ENCODE peak calls at places on chromosomes 4 and X, in four cellular contexts. F is A673, T is HCT116, M is astrocyte. R is an unnamed sample.

GRCh38 chr4:38409852-38410251 is 254.1 kb upstream of the KLF3 start:
- DNase-seq in M (no peak), F (no peak), T (no peak), R (no peak)

GRCh38 chrX:11954196-11954595 is 184.1 kb upstream of the FRMPD4 start:
- DNase-seq in F (no peak), M (peak), T (no peak), R (peak)

GRCh38 chr4:13530823-13531608 is 13.3 kb downstream of the NKX3-2 start:
- DNase-seq in M (no peak), F (no peak), T (no peak), R (no peak)

GRCh38 chrX:43835557-43835956 is 46.7 kb downstream of the MAOB start:
- DNase-seq in M (no peak), T (no peak), F (no peak), R (no peak)

GRCh38 chr4:72111863-72112262 is 80.1 kb downstream of the NPFFR2 start:
- DNase-seq in F (no peak), M (no peak), T (no peak), R (no peak)

GRCh38 chr4:185840953-185841352 is 29.0 kb upstream of the SORBS2 start:
- DNase-seq in T (no peak), F (no peak), M (no peak), R (no peak)

GRCh38 chr4:81032805-81033684 is 2.5 kb downstream of the BMP3 start:
- DNase-seq in T (no peak), M (no peak), F (no peak), R (no peak)

GRCh38 chrX:26783512-26784225 is 567.7 kb downstream of the MAGEB5 start:
- DNase-seq in F (peak), M (no peak), T (peak), R (peak)

GRCh38 chr4:151948351-151949016 is 187.7 kb upstream of the GATB start:
- DNase-seq in T (no peak), M (peak), F (no peak), R (peak)

GRCh38 chrX:72131317-72132294 is at the start of gene RTL5:
- DNase-seq in M (peak), F (peak), T (peak), R (peak)

GRCh38 chrX:102712967-102713677 is 874 bp downstream of the GPRASP2 start:
- DNase-seq in F (peak), T (no peak), M (peak), R (peak)

GRCh38 chr4:156242390-156242789 is 288.7 kb upstream of the CTSO start:
- DNase-seq in T (no peak), F (no peak), M (peak), R (peak)

GRCh38 chr4:184444953-184445309 is 29.4 kb downstream of the IRF2 start:
- DNase-seq in M (no peak), T (no peak), F (no peak), R (no peak)

GRCh38 chr4:139901516-139902327 is 236.1 kb downstream of the MGST2 start:
- DNase-seq in M (no peak), T (no peak), F (peak), R (peak)

GRCh38 chr4:175273995-175274753 is 356.0 kb downstream of the ADAM29 start:
- DNase-seq in T (no peak), M (peak), F (no peak), R (peak)

GRCh38 chrX:151396042-151396826 is 772 bp upstream of the VMA21 start:
- DNase-seq in M (peak), F (no peak), T (no peak), R (peak)

GRCh38 chrX:64570204-64570603 is 175.0 kb upstream of the MTMR8 start:
- DNase-seq in F (no peak), T (no peak), M (no peak), R (no peak)

GRCh38 chrX:42096262-42096939 is 173.0 kb upstream of the CASK start:
- DNase-seq in M (peak), F (no peak), T (peak), R (peak)

GRCh38 chrX:136250191-136251041 is 784 bp downstream of the MAP7D3 start:
- DNase-seq in M (no peak), T (no peak), F (peak), R (peak)

GRCh38 chrX:118780915-118781314 is 42.7 kb upstream of the ZCCHC12 start:
- DNase-seq in M (peak), T (no peak), F (no peak), R (peak)

GRCh38 chrX:69268637-69269036 is 103.4 kb upstream of the PJA1 start:
- DNase-seq in M (no peak), F (no peak), T (no peak), R (no peak)

GRCh38 chr4:84503495-84504437 is 4.7 kb upstream of the NKX6-1 start:
- DNase-seq in T (peak), M (peak), F (peak), R (peak)

GRCh38 chrX:44580466-44580865 is 37.8 kb upstream of the FUNDC1 start:
- DNase-seq in F (no peak), T (no peak), M (peak), R (peak)

GRCh38 chr4:76570141-76570989 is 135.3 kb downstream of the SHROOM3 start:
- DNase-seq in T (no peak), M (peak), F (no peak), R (peak)

GRCh38 chr4:88189418-88189738 is 30.9 kb upstream of the ABCG2 start:
- DNase-seq in M (no peak), T (no peak), F (no peak), R (no peak)
- TF ChIP-seq EZH2 in M (no peak), T (no peak), F (no peak), R (no peak)

GRCh38 chr4:44145868-44146267 is 302.7 kb downstream of the KCTD8 start:
- DNase-seq in M (peak), F (no peak), T (no peak), R (peak)

GRCh38 chr4:44150091-44150576 is 298.5 kb downstream of the KCTD8 start:
- DNase-seq in F (no peak), T (no peak), M (peak), R (peak)

GRCh38 chr4:44146516-44146915 is 302.1 kb downstream of the KCTD8 start:
- DNase-seq in M (no peak), T (no peak), F (no peak), R (no peak)

GRCh38 chr4:44149242-44149641 is 299.4 kb downstream of the KCTD8 start:
- DNase-seq in T (no peak), F (no peak), M (no peak), R (no peak)
- H3K27ac ChIP-seq in T (no peak), F (no peak), M (no peak), R (no peak)

DNA sequence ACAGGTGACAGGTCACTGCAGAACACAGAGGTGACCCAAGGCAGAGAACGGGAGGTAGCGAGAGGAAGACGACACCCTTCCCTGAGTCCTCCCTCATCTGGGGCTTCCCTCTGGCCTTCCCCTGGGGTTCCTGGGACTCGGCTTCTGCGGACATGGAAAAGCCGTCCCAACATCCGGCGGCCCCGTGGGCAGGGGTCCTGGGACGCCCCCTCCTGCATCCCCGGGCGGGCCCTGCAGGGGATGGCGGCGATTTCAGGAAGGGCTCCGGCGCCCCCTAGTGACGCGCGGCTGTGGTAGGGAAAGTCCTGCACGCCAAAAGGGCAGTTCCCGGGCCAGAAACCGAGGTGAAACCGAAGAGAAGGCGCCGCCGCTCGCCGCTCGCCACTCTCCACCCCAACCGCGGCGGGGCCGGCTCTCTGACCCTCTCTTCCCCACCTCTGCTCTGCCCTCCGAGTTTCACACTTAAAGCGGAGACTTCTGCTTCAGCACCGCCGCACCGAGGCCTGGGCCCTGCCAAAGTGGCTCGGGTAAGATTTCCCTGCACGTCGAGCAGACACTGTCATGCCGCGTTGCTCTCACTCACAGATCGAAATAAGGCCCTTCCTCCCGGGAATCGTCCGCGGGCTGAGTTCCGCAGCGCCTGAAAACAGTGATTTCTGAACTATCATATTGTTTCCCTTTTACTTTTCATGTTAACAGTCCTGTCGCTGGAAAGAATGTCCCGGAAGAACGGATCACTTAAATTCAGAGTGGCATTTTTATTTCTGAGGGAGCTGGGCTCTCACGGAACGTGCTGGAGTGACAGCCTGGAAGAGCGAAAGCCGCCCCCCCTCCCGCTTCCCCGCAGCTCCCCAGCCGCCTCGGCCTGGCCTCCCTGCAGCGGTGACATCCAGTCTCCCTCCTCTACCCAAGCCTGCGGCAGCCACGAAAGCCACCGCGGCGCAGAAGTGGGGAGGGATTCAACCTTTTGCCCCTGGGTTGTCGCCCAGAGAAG is 110.6 kb downstream of the DCTD start:
- DNase-seq in F (peak), M (peak), T (peak), R (peak)
- TF ChIP-seq EZH2 in F (no peak), M (no peak), T (no peak), R (no peak)

GRCh38 chrX:108126661-108127060 is 35.1 kb downstream of the ATG4A start:
- DNase-seq in M (no peak), T (no peak), F (no peak), R (no peak)

GRCh38 chrX:108117988-108118387 is 26.4 kb downstream of the ATG4A start:
- DNase-seq in M (no peak), F (no peak), T (no peak), R (peak)

GRCh38 chrX:108121291-108121690 is 29.7 kb downstream of the ATG4A start:
- DNase-seq in F (no peak), M (no peak), T (no peak), R (no peak)

GRCh38 chrX:108123591-108124366 is 32.2 kb downstream of the ATG4A start:
- DNase-seq in T (no peak), M (peak), F (no peak), R (no peak)

GRCh38 chrX:108122748-108123147 is 31.2 kb downstream of the ATG4A start:
- DNase-seq in F (no peak), M (peak), T (no peak), R (peak)
- H3K27ac ChIP-seq in F (no peak), M (peak), T (no peak), R (no peak)

GRCh38 chr4:190016369-190017289 is 10.4 kb downstream of the FRG2 start:
- DNase-seq in F (peak), T (no peak), M (no peak), R (no peak)

GRCh38 chr4:190014771-190015537 is 12.1 kb downstream of the FRG2 start:
- DNase-seq in M (no peak), T (no peak), F (peak), R (no peak)

GRCh38 chr4:190017357-190018200 is 9.5 kb downstream of the FRG2 start:
- DNase-seq in F (peak), M (no peak), T (no peak), R (no peak)

GRCh38 chr4:190018201-190018920 is 8.7 kb downstream of the FRG2 start:
- DNase-seq in T (no peak), M (no peak), F (no peak), R (no peak)

DNA sequence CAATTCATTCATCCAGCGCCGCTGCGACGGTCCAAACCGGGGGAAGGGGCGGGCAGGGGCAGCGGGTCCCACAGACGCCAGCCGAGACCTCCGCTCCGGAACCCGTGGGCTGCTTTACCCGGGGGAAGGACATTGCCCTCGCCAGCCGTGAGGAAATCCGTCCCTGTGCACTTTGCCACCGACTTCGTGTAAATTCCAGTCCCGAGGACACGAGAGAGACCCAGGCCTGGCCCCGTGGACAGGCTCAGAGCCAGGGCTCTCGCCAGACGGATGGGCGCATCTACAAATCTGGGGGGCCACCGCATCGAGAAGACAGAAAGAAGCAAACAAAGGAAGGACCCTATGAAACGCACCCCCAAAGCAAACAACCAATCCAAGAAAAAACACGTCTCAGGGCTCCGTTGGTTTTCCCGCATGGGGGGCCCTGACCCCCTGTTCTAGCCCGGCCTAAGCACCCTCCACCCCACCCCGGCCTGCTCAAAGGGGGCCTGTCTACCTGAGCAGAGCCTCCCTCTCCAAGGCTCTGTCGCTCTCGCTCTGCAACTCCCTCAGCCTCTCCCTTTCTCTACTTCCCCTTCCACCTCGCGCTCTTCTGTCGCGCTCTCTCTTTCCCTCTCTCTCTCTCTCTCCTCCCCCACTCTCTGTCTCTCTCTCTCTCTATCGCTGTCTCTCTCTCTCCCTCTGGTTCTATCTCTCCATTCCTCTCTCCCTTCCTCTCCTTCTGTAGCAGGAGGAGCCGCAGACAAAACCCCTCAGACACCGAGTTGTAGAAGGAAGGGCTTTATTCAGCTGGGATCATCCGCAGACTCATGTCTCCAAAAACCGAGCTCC is 11.3 kb downstream of the FRG2 start:
- DNase-seq in T (no peak), M (no peak), F (peak), R (no peak)
- TF ChIP-seq EZH2 in T (no peak), M (peak), F (no peak), R (peak)

R was measured in fibroblast of lung.